ENCODE peak calls at places on chromosomes 12 and 14, in seven cellular contexts. O is GM12892; N is NCI-H460; P is LoVo; E is AG04450; R is stimulated activated CD8-positive, alpha-beta memory T cell treated with anti-CD3 and anti-CD28 coated beads, Interleukin-4, amount 100 ng/mL, for 24 hours; F is hepatocyte. X is an unnamed sample.

GRCh38 chr14:50082784-50083466 is 33.4 kb downstream of the VCPKMT start:
- DNase-seq in O (no peak), N (no peak), P (no peak), E (peak; percentile 50), R (peak; percentile 74), F (no peak), X (no peak)

GRCh38 chr14:94041551-94042346 is 15.6 kb downstream of the OTUB2 start:
- DNase-seq in O (no peak), N (no peak), P (no peak), E (peak; percentile 46), R (no peak), F (peak; percentile 35), X (no peak)

GRCh38 chr12:65168606-65169310 is 625 bp upstream of the LEMD3 start:
- DNase-seq in O (no peak), N (no peak), P (no peak), E (no peak), R (no peak), F (no peak), X (no peak)

GRCh38 chr14:47539065-47539464 is 136.3 kb downstream of the MDGA2 start:
- DNase-seq in O (no peak), N (no peak), P (no peak), E (no peak), R (no peak), F (peak; percentile 37), X (no peak)

GRCh38 chr12:84772281-84772680 is 140.3 kb downstream of the SLC6A15 start:
- DNase-seq in O (no peak), N (no peak), P (peak; percentile 23), E (no peak), R (no peak), F (no peak), X (no peak)

GRCh38 chr12:8681129-8681902 is 16.5 kb upstream of the RIMKLB start:
- DNase-seq in O (no peak), N (peak; percentile 27), P (peak; percentile 90), E (no peak), R (no peak), F (peak; percentile 82), X (no peak)

GRCh38 chr12:111121840-111122239 is 201.5 kb upstream of the MYL2 start:
- DNase-seq in O (no peak), N (no peak), P (no peak), E (no peak), R (no peak), F (no peak), X (no peak)

GRCh38 chr12:31828057-31828456 is 99.2 kb upstream of the AMN1 start:
- DNase-seq in O (no peak), N (no peak), P (no peak), E (no peak), R (no peak), F (no peak), X (no peak)

GRCh38 chr12:53866727-53867126 is 71.9 kb upstream of the HOXC13 start:
- DNase-seq in O (no peak), N (no peak), P (no peak), E (no peak), R (no peak), F (no peak), X (no peak)

GRCh38 chr14:51922624-51923023 is 62.2 kb downstream of the GNG2 start:
- DNase-seq in O (no peak), N (no peak), P (no peak), E (no peak), R (no peak), F (peak; percentile 31), X (no peak)

GRCh38 chr12:13339538-13339937 is 143.0 kb downstream of the EMP1 start:
- DNase-seq in O (no peak), N (no peak), P (peak; percentile 88), E (no peak), R (no peak), F (peak; percentile 51), X (no peak)

GRCh38 chr12:77572371-77572770 is 258.3 kb upstream of the NAV3 start:
- DNase-seq in O (no peak), N (no peak), P (no peak), E (no peak), R (no peak), F (no peak), X (no peak)

GRCh38 chr14:101518611-101519048 is 42.7 kb upstream of the DIO3 start:
- DNase-seq in O (no peak), N (no peak), P (no peak), E (no peak), R (no peak), F (no peak), X (no peak)

GRCh38 chr12:105278043-105278697 is 42.2 kb upstream of the APPL2 start:
- DNase-seq in O (no peak), N (no peak), P (no peak), E (no peak), R (no peak), F (peak; percentile 42), X (no peak)

GRCh38 chr14:102655154-102655553 is 62.7 kb downstream of the RCOR1 start:
- DNase-seq in O (no peak), N (no peak), P (peak; percentile 7), E (no peak), R (no peak), F (peak; percentile 40), X (no peak)

GRCh38 chr14:29803045-29803444 is 124.6 kb downstream of the PRKD1 start:
- DNase-seq in O (no peak), N (no peak), P (no peak), E (no peak), R (no peak), F (no peak), X (no peak)

GRCh38 chr14:91509878-91510170 is 286 bp downstream of the PPP4R3A start:
- DNase-seq in O (no peak), N (no peak), P (no peak), E (no peak), R (no peak), F (no peak), X (no peak)

GRCh38 chr14:36625014-36625413 is 36.6 kb upstream of the PAX9 start:
- DNase-seq in O (no peak), N (no peak), P (no peak), E (no peak), R (no peak), F (no peak), X (no peak)

GRCh38 chr12:118494776-118495175 is 118.4 kb downstream of the SUDS3 start:
- DNase-seq in O (no peak), N (no peak), P (no peak), E (no peak), R (no peak), F (no peak), X (no peak)

GRCh38 chr12:93200291-93200917 is 177.3 kb upstream of the NUDT4 start:
- DNase-seq in O (no peak), N (no peak), P (no peak), E (no peak), R (no peak), F (no peak), X (no peak)

GRCh38 chr14:50335989-50336391 is 23.9 kb downstream of the DMAC2L start:
- DNase-seq in O (no peak), N (no peak), P (no peak), E (no peak), R (no peak), F (no peak), X (no peak)

GRCh38 chr14:104428333-104428851 is 151.2 kb upstream of the C14orf180 start:
- DNase-seq in O (no peak), N (no peak), P (no peak), E (no peak), R (no peak), F (no peak), X (no peak)

GRCh38 chr12:6461401-6462233 is 8.9 kb downstream of the VAMP1 start:
- DNase-seq in O (peak; percentile 79), N (no peak), P (no peak), E (no peak), R (peak; percentile 71), F (no peak), X (no peak)

GRCh38 chr14:39229601-39230110 is 4.1 kb upstream of the MIA2 start:
- DNase-seq in O (no peak), N (no peak), P (no peak), E (no peak), R (no peak), F (no peak), X (no peak)

GRCh38 chr12:68495666-68496065 is 115.0 kb upstream of the RAP1B start:
- DNase-seq in O (no peak), N (no peak), P (no peak), E (no peak), R (no peak), F (peak; percentile 14), X (no peak)

GRCh38 chr12:39275846-39276245 is 167.1 kb downstream of the KIF21A start:
- DNase-seq in O (no peak), N (no peak), P (no peak), E (no peak), R (no peak), F (no peak), X (no peak)

GRCh38 chr12:68007466-68007865 is 18.2 kb downstream of the IFNG-AS1 start:
- DNase-seq in O (no peak), N (no peak), P (no peak), E (no peak), R (no peak), F (no peak), X (no peak)

GRCh38 chr14:69741055-69741454 is 25.9 kb upstream of the SRSF5 start:
- DNase-seq in O (no peak), N (no peak), P (peak; percentile 71), E (no peak), R (no peak), F (peak; percentile 62), X (no peak)

GRCh38 chr12:108375986-108376663 is 37.0 kb upstream of the CMKLR1 start:
- DNase-seq in O (no peak), N (no peak), P (no peak), E (no peak), R (no peak), F (no peak), X (no peak)

GRCh38 chr12:118541945-118542344 is 165.6 kb downstream of the SUDS3 start:
- DNase-seq in O (no peak), N (no peak), P (no peak), E (no peak), R (no peak), F (no peak), X (no peak)

GRCh38 chr12:65561798-65562382 is 262.4 kb upstream of the HMGA2 start:
- DNase-seq in O (no peak), N (no peak), P (no peak), E (peak; percentile 30), R (no peak), F (no peak), X (no peak)

X was measured in progenitor cell of endocrine pancreas.